ENCODE peak calls at places on chromosomes 2 and 18, in six cellular contexts. P is fibroblast of pulmonary artery, X is NCI-H146, Y is amygdala, D is GM13977, R is IMR-90. F is an unnamed sample.

GRCh38 chr2:240255165-240255491 is 114.7 kb upstream of the OTOS start:
- DNase-seq in P (no peak), X (no peak), Y (no peak), D (no peak), R (no peak), F (no peak)

GRCh38 chr18:56469582-56469981 is 168.8 kb downstream of the TXNL1 start:
- DNase-seq in P (no peak), X (no peak), Y (no peak), D (no peak), R (peak), F (no peak)

GRCh38 chr2:238203104-238203972 is at the start of gene ILKAP:
- DNase-seq in P (peak), X (peak), Y (peak), D (peak), R (peak), F (peak)

GRCh38 chr2:152497481-152498052 is 162.6 kb downstream of the FMNL2 start:
- DNase-seq in P (peak), X (no peak), Y (no peak), D (peak), R (peak), F (peak)

GRCh38 chr18:25830787-25831186 is 259.6 kb downstream of the SS18 start:
- DNase-seq in P (peak), X (no peak), Y (peak), D (no peak), R (peak), F (peak)

GRCh38 chr2:235142588-235142987 is 190.8 kb downstream of the SH3BP4 start:
- DNase-seq in P (no peak), X (no peak), Y (no peak), D (no peak), R (no peak), F (no peak)

GRCh38 chr2:27960237-27960912 is 69.8 kb downstream of the BABAM2 start:
- DNase-seq in P (peak), X (no peak), Y (no peak), D (no peak), R (peak), F (peak)

GRCh38 chr18:50458366-50458765 is 83.5 kb downstream of the SKA1 start:
- DNase-seq in P (no peak), X (no peak), Y (no peak), D (no peak), R (no peak), F (no peak)

GRCh38 chr2:120231974-120232635 is 8.9 kb upstream of the TMEM185B start:
- DNase-seq in P (peak), X (no peak), Y (no peak), D (peak), R (peak), F (no peak)

GRCh38 chr2:14560686-14561085 is 71.8 kb upstream of the LRATD1 start:
- DNase-seq in P (no peak), X (no peak), Y (no peak), D (no peak), R (no peak), F (no peak)

GRCh38 chr2:165055081-165055879 is 100.0 kb upstream of the SLC38A11 start:
- DNase-seq in P (peak), X (peak), Y (no peak), D (no peak), R (peak), F (peak)

GRCh38 chr2:26043862-26044736 is 10.2 kb downstream of the RAB10 start:
- DNase-seq in P (peak), X (no peak), Y (no peak), D (peak), R (no peak), F (no peak)

GRCh38 chr2:234826676-234827075 is 125.1 kb upstream of the SH3BP4 start:
- DNase-seq in P (peak), X (no peak), Y (no peak), D (no peak), R (no peak), F (no peak)

GRCh38 chr2:186617771-186618170 is 27.9 kb downstream of the ITGAV start:
- DNase-seq in P (no peak), X (no peak), Y (no peak), D (no peak), R (no peak), F (no peak)